ENCODE peak calls at places on chromosomes 16 and 17, in eight cellular contexts. G, M, W, J, K, N, Z and D are unnamed samples.

GRCh38 chr16:62068747-62069146 is 32.5 kb upstream of the CDH8 start:
- DNase-seq in G (no peak), M (no peak), W (peak; percentile 46), J (no peak), K (peak; percentile 35), N (no peak), Z (no peak), D (no peak)

GRCh38 chr17:54891176-54891821 is 9.4 kb upstream of the TOM1L1 start:
- DNase-seq in G (no peak), M (peak; percentile 66), W (peak; percentile 78), J (peak; percentile 70), K (peak; percentile 59), N (peak; percentile 81), Z (peak; percentile 24), D (no peak)

GRCh38 chr17:40548491-40548981 is 16.7 kb downstream of the CCR7 start:
- DNase-seq in G (no peak), M (no peak), W (no peak), J (no peak), K (no peak), N (no peak), Z (no peak), D (no peak)

GRCh38 chr17:47806913-47807255 is 14.7 kb downstream of the OSBPL7 start:
- DNase-seq in G (no peak), M (no peak), W (no peak), J (no peak), K (no peak), N (no peak), Z (no peak), D (no peak)

GRCh38 chr17:147796-148740 is 10.7 kb downstream of the SCGB1C2 start:
- DNase-seq in G (no peak), M (no peak), W (no peak), J (no peak), K (no peak), N (no peak), Z (peak; percentile 17), D (no peak)

GRCh38 chr16:68893710-68894705 is 50.7 kb downstream of the TANGO6 start:
- DNase-seq in G (no peak), M (peak; percentile 12), W (peak; percentile 42), J (no peak), K (no peak), N (no peak), Z (peak; percentile 50), D (no peak)

GRCh38 chr17:50925296-50925891 is 59.2 kb upstream of the TOB1 start:
- DNase-seq in G (no peak), M (no peak), W (no peak), J (no peak), K (peak; percentile 43), N (no peak), Z (no peak), D (no peak)

GRCh38 chr16:4981473-4981872 is 23.3 kb downstream of the SEC14L5 start:
- DNase-seq in G (no peak), M (no peak), W (no peak), J (no peak), K (no peak), N (no peak), Z (no peak), D (no peak)

GRCh38 chr17:73667184-73667959 is 23.1 kb upstream of the SDK2 start:
- DNase-seq in G (no peak), M (no peak), W (no peak), J (no peak), K (no peak), N (no peak), Z (no peak), D (no peak)

GRCh38 chr17:35748323-35748960 is 4.6 kb downstream of the GAS2L2 start:
- DNase-seq in G (no peak), M (no peak), W (peak; percentile 43), J (peak; percentile 43), K (no peak), N (no peak), Z (peak; percentile 66), D (no peak)

GRCh38 chr17:40497704-40498103 is 3.7 kb downstream of the TNS4 start:
- DNase-seq in G (no peak), M (no peak), W (no peak), J (peak; percentile 70), K (no peak), N (no peak), Z (no peak), D (no peak)

GRCh38 chr16:86531193-86531550 is 20.8 kb downstream of the FOXF1 start:
- DNase-seq in G (no peak), M (no peak), W (no peak), J (no peak), K (no peak), N (no peak), Z (no peak), D (no peak)

GRCh38 chr17:8087942-8088230 is 370 bp upstream of the ALOX12B start:
- DNase-seq in G (no peak), M (no peak), W (no peak), J (no peak), K (no peak), N (no peak), Z (no peak), D (no peak)

GRCh38 chr16:3035289-3035971 is 1.3 kb downstream of the BICDL2 start:
- DNase-seq in G (no peak), M (no peak), W (no peak), J (no peak), K (no peak), N (no peak), Z (peak; percentile 92), D (no peak)

GRCh38 chr16:7313170-7313569 is 19.5 kb upstream of the RBFOX1 start:
- DNase-seq in G (no peak), M (no peak), W (peak; percentile 32), J (no peak), K (no peak), N (no peak), Z (no peak), D (no peak)

GRCh38 chr17:13920413-13920812 is 148.9 kb upstream of the COX10 start:
- DNase-seq in G (no peak), M (no peak), W (no peak), J (no peak), K (no peak), N (no peak), Z (no peak), D (no peak)

GRCh38 chr17:57535652-57536018 is 209.5 kb downstream of the CCDC182 start:
- DNase-seq in G (no peak), M (no peak), W (no peak), J (no peak), K (no peak), N (no peak), Z (no peak), D (no peak)

GRCh38 chr17:50637829-50638571 is 3.3 kb downstream of the ABCC3 start:
- DNase-seq in G (no peak), M (no peak), W (no peak), J (no peak), K (no peak), N (no peak), Z (peak; percentile 18), D (no peak)

GRCh38 chr16:11634307-11634706 is 33.9 kb upstream of the SNN start:
- DNase-seq in G (no peak), M (no peak), W (no peak), J (no peak), K (no peak), N (no peak), Z (no peak), D (no peak)

GRCh38 chr16:75593825-75594820 is 27.9 kb downstream of the GABARAPL2 start:
- DNase-seq in G (no peak), M (peak; percentile 49), W (peak; percentile 24), J (peak; percentile 58), K (no peak), N (peak; percentile 15), Z (no peak), D (no peak)

GRCh38 chr17:8696951-8697745 is 47.5 kb downstream of the CCDC42 start:
- DNase-seq in G (no peak), M (peak; percentile 82), W (no peak), J (peak; percentile 11), K (no peak), N (no peak), Z (no peak), D (no peak)

GRCh38 chr17:46061435-46061834 is 62.4 kb downstream of the STH start:
- DNase-seq in G (no peak), M (no peak), W (peak; percentile 63), J (peak; percentile 18), K (no peak), N (peak; percentile 11), Z (no peak), D (no peak)

GRCh38 chr16:13919330-13919682 is 648 bp upstream of the ERCC4 start:
- DNase-seq in G (no peak), M (no peak), W (peak; percentile 73), J (no peak), K (peak; percentile 66), N (peak; percentile 52), Z (no peak), D (no peak)